ENCODE peak calls at places on chromosomes 4 and X, in four cellular contexts. V is heart left ventricle, Z is IMR-90, W is aorta. K is an unnamed sample.

GRCh38 chr4:8205241-8205707 is 6.2 kb downstream of the SH3TC1 start:
- DNase-seq in V (no peak), Z (peak; percentile 38), W (no peak), K (no peak)

GRCh38 chrX:70134116-70134477 is 850 bp downstream of the IGBP1 start:
- DNase-seq in V (no peak), Z (peak; percentile 34), W (no peak), K (no peak)

GRCh38 chrX:1163231-1163630 is 49.2 kb downstream of the CRLF2 start:
- DNase-seq in V (no peak), Z (no peak), W (no peak), K (no peak)

GRCh38 chr4:92520563-92520962 is 216.8 kb downstream of the GRID2 start:
- DNase-seq in V (no peak), Z (no peak), W (no peak), K (no peak)

GRCh38 chr4:37674446-37674845 is 11.7 kb downstream of the RELL1 start:
- DNase-seq in V (no peak), Z (no peak), W (no peak), K (no peak)

GRCh38 chr4:38114435-38114834 is 154.2 kb downstream of the PTTG2 start:
- DNase-seq in V (no peak), Z (no peak), W (no peak), K (no peak)

GRCh38 chrX:123188081-123188480 is 4.0 kb downstream of the GRIA3 start:
- DNase-seq in V (no peak), Z (no peak), W (no peak), K (no peak)

GRCh38 chr4:152635876-152636275 is 43.9 kb downstream of the TMEM154 start:
- DNase-seq in V (no peak), Z (no peak), W (no peak), K (no peak)

GRCh38 chrX:152479525-152479924 is 28.4 kb upstream of the GABRA3 start:
- DNase-seq in V (no peak), Z (no peak), W (no peak), K (no peak)

GRCh38 chrX:13253223-13253622 is 66.6 kb downstream of the ATXN3L start:
- DNase-seq in V (no peak), Z (no peak), W (no peak), K (no peak)

GRCh38 chr4:7658297-7659204 is 223.8 kb upstream of the PSAPL1 start:
- DNase-seq in V (no peak), Z (peak; percentile 79), W (no peak), K (peak; percentile 20)

GRCh38 chr4:139568206-139568969 is 12.4 kb upstream of the SETD7 start:
- DNase-seq in V (no peak), Z (no peak), W (no peak), K (no peak)

GRCh38 chrX:112818114-112819012 is 22.3 kb downstream of the AMOT start:
- DNase-seq in V (peak; percentile 8), Z (no peak), W (no peak), K (no peak)

GRCh38 chrX:112819013-112819635 is 21.5 kb downstream of the AMOT start:
- DNase-seq in V (no peak), Z (peak; percentile 89), W (no peak), K (peak; percentile 64)

GRCh38 chrX:112819813-112820212 is 20.8 kb downstream of the AMOT start:
- DNase-seq in V (no peak), Z (no peak), W (no peak), K (no peak)

GRCh38 chrX:112814496-112814895 is 26.1 kb downstream of the AMOT start:
- DNase-seq in V (no peak), Z (no peak), W (no peak), K (no peak)

GRCh38 chrX:112816908-112817307 is 23.7 kb downstream of the AMOT start:
- DNase-seq in V (no peak), Z (no peak), W (no peak), K (no peak)
- H3K27me3 ChIP-seq in V (no peaks in the 10 kb centered on the region), Z (peaks cover 6% of the 10 kb centered on the region), W (no peaks in the 10 kb centered on the region), K (no peaks in the 10 kb centered on the region)

DNA sequence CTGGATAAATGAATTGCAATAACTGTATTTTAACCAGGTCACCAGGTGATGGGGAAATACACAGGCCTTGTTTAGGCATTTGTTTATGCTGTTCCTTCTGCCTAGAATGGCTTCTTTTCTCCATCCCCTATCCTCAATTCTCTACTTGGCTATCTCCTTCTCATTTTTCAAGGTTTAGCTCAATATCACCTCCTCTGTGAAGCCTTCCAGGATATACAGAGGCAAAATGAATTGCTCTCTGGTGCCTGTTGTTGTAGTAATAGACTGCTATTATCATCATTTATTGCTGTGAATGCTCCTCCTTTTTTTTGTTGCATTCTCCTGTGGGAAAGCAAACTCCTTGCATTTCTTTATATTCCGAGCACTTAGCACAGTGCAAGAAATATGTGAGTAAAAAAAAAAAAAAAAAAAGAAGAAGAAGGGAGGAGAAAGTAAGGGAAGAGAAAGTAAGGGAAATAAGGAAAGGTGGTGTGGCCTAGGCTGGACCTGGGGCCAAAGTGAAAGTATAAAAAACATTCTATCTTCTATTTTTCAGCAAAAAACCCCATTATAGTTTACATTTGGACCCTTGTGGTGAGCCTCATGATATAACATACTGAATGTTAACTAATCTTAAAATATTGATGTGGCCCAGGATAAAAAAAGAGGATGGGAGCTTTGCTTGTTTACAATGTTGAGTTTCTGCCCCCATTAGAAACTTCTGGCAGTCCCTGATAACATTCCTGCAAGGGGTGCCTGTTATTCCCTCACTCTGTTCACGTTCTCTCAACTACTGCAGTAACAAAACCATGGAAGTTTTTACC is 6.3 kb upstream of the STK26 start:
- DNase-seq in V (no peak), Z (no peak), W (no peak), K (no peak)
- H3K27me3 ChIP-seq in V (no peaks in the 10 kb centered on the region), Z (peaks cover 5% of the 10 kb centered on the region), W (no peaks in the 10 kb centered on the region), K (no peaks in the 10 kb centered on the region)

GRCh38 chr4:55079451-55080173 is 45.8 kb downstream of the KDR start:
- DNase-seq in V (peak; percentile 24), Z (no peak), W (no peak), K (no peak)
- H3K27me3 ChIP-seq in V (no peaks in the 10 kb centered on the region), Z (peaks cover 5% of the 10 kb centered on the region), W (no peaks in the 10 kb centered on the region), K (no peaks in the 10 kb centered on the region)

DNA sequence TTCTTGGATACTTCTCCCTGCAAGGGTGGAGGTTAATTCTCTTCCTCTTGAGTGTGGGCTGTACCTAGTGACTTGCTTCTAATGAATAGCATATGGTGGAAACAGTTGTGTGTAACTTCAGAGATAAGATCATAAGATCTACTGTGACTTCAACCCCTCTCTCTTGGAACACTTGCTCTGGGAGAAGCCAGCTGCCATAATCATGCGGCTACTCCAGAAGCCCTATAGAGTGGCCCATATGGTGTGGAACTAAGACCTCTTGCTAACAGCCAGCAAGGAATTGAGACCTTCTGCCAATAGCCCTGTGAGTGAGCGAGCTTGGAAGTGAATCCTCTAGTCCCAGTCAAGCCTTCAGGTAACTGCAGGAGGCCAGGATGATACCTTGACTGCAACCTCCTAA is 81.1 kb downstream of the RBMX2 start:
- DNase-seq in V (no peak), Z (no peak), W (no peak), K (no peak)
- H3K27me3 ChIP-seq in V (no peaks in the 10 kb centered on the region), Z (no peaks in the 10 kb centered on the region), W (no peaks in the 10 kb centered on the region), K (no peaks in the 10 kb centered on the region)